ENCODE peak calls at places on chromosomes 16 and 17, in nine cellular contexts. One of them, this sample, is unnamed.

GRCh38 chr16:56355221-56355620 is 70.1 kb downstream of the AMFR start:
- DNase-seq in Caco-2: no peak
- DNase-seq in mammary epithelial cell: no peak
- DNase-seq in AG04450: no peak
- DNase-seq in astrocyte of the spinal cord: no peak
- DNase-seq in NB4: no peak
- DNase-seq in left ventricle myocardium inferior: no peak
- DNase-seq in thoracic aorta: no peak
- DNase-seq in Panc1: no peak
- DNase-seq in this sample: no peak

GRCh38 chr17:6392609-6393367 is 42.1 kb downstream of the AIPL1 start:
- DNase-seq in left ventricle myocardium inferior: no peak
- DNase-seq in Panc1: no peak
- DNase-seq in thoracic aorta: no peak
- DNase-seq in astrocyte of the spinal cord: no peak
- DNase-seq in Caco-2: peak; percentile 39
- DNase-seq in AG04450: no peak
- DNase-seq in mammary epithelial cell: no peak
- DNase-seq in NB4: no peak
- DNase-seq in this sample: no peak

GRCh38 chr16:67043420-67043819 is 14.5 kb downstream of the CBFB start:
- DNase-seq in astrocyte of the spinal cord: no peak
- DNase-seq in Caco-2: no peak
- DNase-seq in AG04450: no peak
- DNase-seq in left ventricle myocardium inferior: no peak
- DNase-seq in thoracic aorta: no peak
- DNase-seq in mammary epithelial cell: no peak
- DNase-seq in Panc1: no peak
- DNase-seq in NB4: no peak
- DNase-seq in this sample: no peak

GRCh38 chr16:35497399-35497798 is 2038.0 kb downstream of the TP53TG3F start:
- DNase-seq in astrocyte of the spinal cord: no peak
- DNase-seq in Caco-2: no peak
- DNase-seq in Panc1: no peak
- DNase-seq in NB4: no peak
- DNase-seq in thoracic aorta: no peak
- DNase-seq in AG04450: no peak
- DNase-seq in mammary epithelial cell: no peak
- DNase-seq in left ventricle myocardium inferior: no peak
- DNase-seq in this sample: no peak

GRCh38 chr16:58638148-58639036 is 8.8 kb upstream of the CNOT1 start:
- DNase-seq in left ventricle myocardium inferior: peak; percentile 26
- DNase-seq in NB4: peak; percentile 38
- DNase-seq in AG04450: peak; percentile 83
- DNase-seq in Caco-2: peak; percentile 86
- DNase-seq in mammary epithelial cell: peak; percentile 81
- DNase-seq in thoracic aorta: no peak
- DNase-seq in Panc1: no peak
- DNase-seq in astrocyte of the spinal cord: peak; percentile 81
- DNase-seq in this sample: no peak

GRCh38 chr17:7557825-7558543 is 566 bp upstream of the TNFSF13 start:
- DNase-seq in mammary epithelial cell: peak; percentile 37
- DNase-seq in thoracic aorta: no peak
- DNase-seq in astrocyte of the spinal cord: peak; percentile 41
- DNase-seq in Caco-2: no peak
- DNase-seq in AG04450: no peak
- DNase-seq in Panc1: no peak
- DNase-seq in left ventricle myocardium inferior: peak; percentile 87
- DNase-seq in NB4: peak; percentile 91
- DNase-seq in this sample: no peak

GRCh38 chr17:81291662-81292061 is 3.4 kb downstream of the SLC38A10 start:
- DNase-seq in astrocyte of the spinal cord: peak; percentile 31
- DNase-seq in NB4: peak; percentile 76
- DNase-seq in Caco-2: peak; percentile 76
- DNase-seq in thoracic aorta: no peak
- DNase-seq in AG04450: no peak
- DNase-seq in Panc1: no peak
- DNase-seq in left ventricle myocardium inferior: peak; percentile 67
- DNase-seq in mammary epithelial cell: peak; percentile 48
- DNase-seq in this sample: peak; percentile 71

GRCh38 chr17:81440511-81441244 is 45.4 kb downstream of the BAHCC1 start:
- DNase-seq in left ventricle myocardium inferior: no peak
- DNase-seq in astrocyte of the spinal cord: no peak
- DNase-seq in AG04450: no peak
- DNase-seq in Panc1: no peak
- DNase-seq in Caco-2: peak; percentile 84
- DNase-seq in thoracic aorta: no peak
- DNase-seq in NB4: no peak
- DNase-seq in mammary epithelial cell: no peak
- DNase-seq in this sample: peak; percentile 67

GRCh38 chr16:9072806-9073341 is 18.6 kb upstream of the HAPSTR1 start:
- DNase-seq in Caco-2: no peak
- DNase-seq in NB4: no peak
- DNase-seq in Panc1: no peak
- DNase-seq in AG04450: peak; percentile 83
- DNase-seq in left ventricle myocardium inferior: no peak
- DNase-seq in mammary epithelial cell: peak; percentile 93
- DNase-seq in thoracic aorta: no peak
- DNase-seq in astrocyte of the spinal cord: peak; percentile 93
- DNase-seq in this sample: peak; percentile 61

GRCh38 chr17:49565948-49566491 is 9.7 kb upstream of the NXPH3 start:
- DNase-seq in mammary epithelial cell: peak; percentile 38
- DNase-seq in Panc1: no peak
- DNase-seq in AG04450: no peak
- DNase-seq in Caco-2: no peak
- DNase-seq in thoracic aorta: peak; percentile 77
- DNase-seq in left ventricle myocardium inferior: peak; percentile 74
- DNase-seq in NB4: no peak
- DNase-seq in astrocyte of the spinal cord: peak; percentile 40
- DNase-seq in this sample: no peak

GRCh38 chr16:66886346-66886745 is 6.0 kb downstream of the PDP2 start:
- DNase-seq in mammary epithelial cell: no peak
- DNase-seq in NB4: no peak
- DNase-seq in thoracic aorta: no peak
- DNase-seq in AG04450: no peak
- DNase-seq in Panc1: no peak
- DNase-seq in left ventricle myocardium inferior: no peak
- DNase-seq in astrocyte of the spinal cord: no peak
- DNase-seq in Caco-2: no peak
- DNase-seq in this sample: no peak

GRCh38 chr17:27564463-27564862 is 66.5 kb upstream of the LGALS9 start:
- DNase-seq in Caco-2: no peak
- DNase-seq in mammary epithelial cell: no peak
- DNase-seq in Panc1: no peak
- DNase-seq in left ventricle myocardium inferior: no peak
- DNase-seq in NB4: no peak
- DNase-seq in thoracic aorta: no peak
- DNase-seq in astrocyte of the spinal cord: no peak
- DNase-seq in AG04450: no peak
- DNase-seq in this sample: no peak

GRCh38 chr17:65523853-65524664 is 37.4 kb downstream of the AXIN2 start:
- DNase-seq in Caco-2: no peak
- DNase-seq in Panc1: no peak
- DNase-seq in NB4: no peak
- DNase-seq in mammary epithelial cell: no peak
- DNase-seq in AG04450: no peak
- DNase-seq in astrocyte of the spinal cord: no peak
- DNase-seq in left ventricle myocardium inferior: no peak
- DNase-seq in thoracic aorta: no peak
- DNase-seq in this sample: peak; percentile 56
- H3K4me3 ChIP-seq in Caco-2: no peak overlapping the region
- H3K4me3 ChIP-seq in Panc1: no peak overlapping the region
- H3K4me3 ChIP-seq in NB4: no peak overlapping the region
- H3K4me3 ChIP-seq in mammary epithelial cell: no peak overlapping the region
- H3K4me3 ChIP-seq in AG04450: no peak overlapping the region
- H3K4me3 ChIP-seq in astrocyte of the spinal cord: no peak overlapping the region
- H3K4me3 ChIP-seq in left ventricle myocardium inferior: no peak overlapping the region
- H3K4me3 ChIP-seq in thoracic aorta: no peak overlapping the region
- H3K4me3 ChIP-seq in this sample: peak overlapping the region; percentile 10

DNA sequence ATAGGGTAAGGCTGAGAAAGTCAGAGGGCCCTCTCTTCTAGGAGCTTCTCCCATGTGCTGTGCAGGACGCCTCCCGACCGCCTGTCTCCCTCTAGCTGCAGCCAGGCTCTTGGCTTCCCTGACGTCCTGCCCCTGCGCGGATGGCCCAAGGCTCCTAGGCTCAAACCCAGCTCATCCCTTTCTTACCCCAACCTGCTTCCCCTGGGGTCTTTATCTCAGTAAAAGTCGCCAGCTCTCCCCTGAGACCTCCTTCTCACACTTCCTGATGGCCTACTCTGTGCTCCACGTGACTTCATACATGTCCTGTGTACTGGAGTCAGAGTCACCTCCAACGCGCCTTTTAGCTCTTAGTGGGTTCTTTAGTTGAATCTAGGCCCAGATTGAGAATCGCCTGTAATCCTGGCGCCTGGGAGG is 1.1 kb upstream of the ZNF747 start:
- DNase-seq in thoracic aorta: no peak
- DNase-seq in Caco-2: peak; percentile 79
- DNase-seq in AG04450: no peak
- DNase-seq in Panc1: no peak
- DNase-seq in left ventricle myocardium inferior: peak; percentile 70
- DNase-seq in NB4: peak; percentile 87
- DNase-seq in astrocyte of the spinal cord: peak; percentile 64
- DNase-seq in mammary epithelial cell: peak; percentile 62
- DNase-seq in this sample: peak; percentile 78
- TF ChIP-seq CTCF in thoracic aorta: no peak
- TF ChIP-seq CTCF in Caco-2: peak; percentile 91
- TF ChIP-seq CTCF in AG04450: peak; percentile 70
- TF ChIP-seq CTCF in Panc1: peak; percentile 66
- TF ChIP-seq CTCF in left ventricle myocardium inferior: peak; percentile 72
- TF ChIP-seq CTCF in NB4: peak; percentile 59
- TF ChIP-seq CTCF in astrocyte of the spinal cord: peak; percentile 78
- TF ChIP-seq CTCF in mammary epithelial cell: peak; percentile 93
- TF ChIP-seq CTCF in this sample: peak; percentile 76

GRCh38 chr16:11238272-11239202 is 17.5 kb downstream of the SOCS1 start:
- DNase-seq in astrocyte of the spinal cord: no peak
- DNase-seq in AG04450: no peak
- DNase-seq in Caco-2: no peak
- DNase-seq in Panc1: no peak
- DNase-seq in left ventricle myocardium inferior: no peak
- DNase-seq in mammary epithelial cell: no peak
- DNase-seq in thoracic aorta: no peak
- DNase-seq in NB4: no peak
- DNase-seq in this sample: no peak

GRCh38 chr16:11242658-11243057 is 13.3 kb downstream of the SOCS1 start:
- DNase-seq in mammary epithelial cell: no peak
- DNase-seq in Caco-2: no peak
- DNase-seq in NB4: no peak
- DNase-seq in thoracic aorta: no peak
- DNase-seq in left ventricle myocardium inferior: no peak
- DNase-seq in astrocyte of the spinal cord: no peak
- DNase-seq in Panc1: no peak
- DNase-seq in AG04450: no peak
- DNase-seq in this sample: no peak

GRCh38 chr16:11241480-11242204 is 14.4 kb downstream of the SOCS1 start:
- DNase-seq in mammary epithelial cell: no peak
- DNase-seq in AG04450: no peak
- DNase-seq in NB4: no peak
- DNase-seq in astrocyte of the spinal cord: no peak
- DNase-seq in left ventricle myocardium inferior: no peak
- DNase-seq in Caco-2: no peak
- DNase-seq in Panc1: no peak
- DNase-seq in thoracic aorta: no peak
- DNase-seq in this sample: no peak

GRCh38 chr16:11239644-11240632 is 16.1 kb downstream of the SOCS1 start:
- DNase-seq in NB4: no peak
- DNase-seq in thoracic aorta: no peak
- DNase-seq in Panc1: no peak
- DNase-seq in left ventricle myocardium inferior: no peak
- DNase-seq in astrocyte of the spinal cord: no peak
- DNase-seq in mammary epithelial cell: no peak
- DNase-seq in Caco-2: no peak
- DNase-seq in AG04450: no peak
- DNase-seq in this sample: no peak

DNA sequence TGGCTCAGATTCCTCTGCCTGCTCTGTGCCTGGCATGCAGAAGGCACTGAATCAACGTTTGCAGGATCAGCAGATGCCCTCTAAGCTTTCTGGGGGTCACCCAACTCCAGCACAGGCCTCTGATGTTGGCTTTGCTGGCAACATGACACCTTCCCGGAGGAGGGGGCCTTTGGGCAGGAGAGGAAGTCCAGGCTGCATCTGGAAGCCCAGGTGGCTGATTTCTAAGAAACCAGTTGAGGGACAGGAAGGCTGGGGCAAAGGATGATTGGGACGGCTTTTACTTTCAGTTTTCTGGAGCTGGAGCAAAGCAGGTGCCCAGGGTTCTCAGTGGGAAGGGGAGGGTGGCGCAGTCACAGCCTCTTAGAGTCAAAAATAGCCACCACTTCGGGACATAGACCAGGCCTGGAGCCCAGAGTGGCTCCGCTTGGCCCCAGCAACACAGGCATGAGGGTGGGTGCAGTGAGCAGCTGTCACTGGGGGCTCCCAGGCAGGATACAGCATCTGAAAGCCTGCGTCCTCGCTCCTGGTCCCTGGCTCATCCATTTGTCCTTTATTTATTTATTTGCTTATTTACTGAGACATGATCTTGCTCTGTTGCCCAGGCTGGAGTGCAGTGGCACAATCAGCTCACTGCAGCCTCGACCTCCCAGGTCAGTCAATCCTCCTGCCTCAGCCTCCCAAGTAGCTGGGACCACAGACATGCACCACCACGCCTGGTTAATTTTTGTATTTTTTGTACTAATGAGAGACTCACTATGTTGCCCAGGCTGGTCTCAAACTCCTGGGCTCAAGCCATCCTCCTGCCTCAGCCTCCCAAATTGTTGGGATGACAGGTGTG is 15.1 kb downstream of the SOCS1 start:
- DNase-seq in Panc1: no peak
- DNase-seq in AG04450: no peak
- DNase-seq in left ventricle myocardium inferior: peak; percentile 51
- DNase-seq in thoracic aorta: no peak
- DNase-seq in Caco-2: no peak
- DNase-seq in astrocyte of the spinal cord: no peak
- DNase-seq in mammary epithelial cell: no peak
- DNase-seq in NB4: no peak
- DNase-seq in this sample: peak; percentile 93
- H3K4me3 ChIP-seq in Panc1: no peak overlapping the region
- H3K4me3 ChIP-seq in AG04450: no peak overlapping the region
- H3K4me3 ChIP-seq in left ventricle myocardium inferior: peak overlapping the region; percentile 50
- H3K4me3 ChIP-seq in thoracic aorta: peak overlapping the region; percentile 40
- H3K4me3 ChIP-seq in Caco-2: no peak overlapping the region
- H3K4me3 ChIP-seq in astrocyte of the spinal cord: no peak overlapping the region
- H3K4me3 ChIP-seq in mammary epithelial cell: no peak overlapping the region
- H3K4me3 ChIP-seq in NB4: no peak overlapping the region
- H3K4me3 ChIP-seq in this sample: no peak overlapping the region

DNA sequence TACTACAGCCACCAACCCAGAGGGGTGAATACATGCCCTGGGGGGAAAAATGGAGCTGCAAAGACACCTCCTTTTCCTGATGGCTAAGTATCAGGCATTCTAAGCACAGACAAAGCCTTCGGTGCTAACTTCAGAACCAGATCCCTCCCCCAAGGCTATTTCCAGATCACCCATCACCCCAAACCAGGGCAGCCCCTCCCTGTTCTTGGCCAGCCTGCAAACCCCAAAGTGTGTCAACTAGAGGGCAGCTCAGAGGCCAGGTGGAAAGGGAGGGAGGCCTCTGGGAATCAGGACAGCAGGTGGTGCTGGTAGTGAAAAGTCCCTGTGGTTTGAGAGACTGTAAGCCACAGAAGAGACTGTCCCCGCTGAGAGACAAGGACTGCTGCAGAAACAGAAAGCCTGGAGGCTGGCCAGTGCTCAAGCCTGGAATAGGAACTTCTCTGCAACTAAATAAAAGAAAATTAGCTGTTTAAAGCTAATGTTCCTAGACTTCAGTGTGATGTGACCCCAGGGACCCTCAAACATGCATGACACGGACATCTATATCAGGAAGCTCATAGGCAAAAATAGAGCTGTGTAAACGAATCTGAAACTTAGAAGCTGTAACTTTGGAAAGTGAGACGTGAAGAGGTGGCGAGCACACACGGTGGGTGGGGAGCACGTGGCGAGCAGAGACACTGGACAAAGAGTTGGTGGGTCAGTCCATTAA is 9.1 kb downstream of the TUBG1 start:
- DNase-seq in Panc1: no peak
- DNase-seq in AG04450: no peak
- DNase-seq in Caco-2: peak; percentile 79
- DNase-seq in thoracic aorta: no peak
- DNase-seq in mammary epithelial cell: peak; percentile 73
- DNase-seq in astrocyte of the spinal cord: peak; percentile 22
- DNase-seq in NB4: peak; percentile 47
- DNase-seq in left ventricle myocardium inferior: peak; percentile 60
- DNase-seq in this sample: no peak
- TF ChIP-seq CTCF in Panc1: peak; percentile 18
- TF ChIP-seq CTCF in AG04450: no peak
- TF ChIP-seq CTCF in Caco-2: peak; percentile 90
- TF ChIP-seq CTCF in thoracic aorta: no peak
- TF ChIP-seq CTCF in mammary epithelial cell: peak; percentile 65
- TF ChIP-seq CTCF in astrocyte of the spinal cord: peak; percentile 9
- TF ChIP-seq CTCF in NB4: no peak
- TF ChIP-seq CTCF in left ventricle myocardium inferior: peak; percentile 51
- TF ChIP-seq CTCF in this sample: peak; percentile 12